ENCODE peak calls at places on chromosomes 11 and 22, in four cellular contexts. K is ovary, G is neural progenitor cell, T is fibroblast of the aortic adventitia. O is an unnamed sample.

GRCh38 chr11:77082838-77083552 is 16.2 kb downstream of the CAPN5 start:
- DNase-seq in K (peak), G (no peak), T (peak), O (peak)

GRCh38 chr22:21660904-21661303 is 4.9 kb upstream of the PPIL2 start:
- DNase-seq in K (no peak), G (no peak), T (no peak), O (no peak)

GRCh38 chr11:99069831-99070444 is 49.2 kb downstream of the CNTN5 start:
- DNase-seq in K (no peak), G (peak), T (no peak), O (peak)

GRCh38 chr11:10314199-10315072 is 9.6 kb downstream of the ADM start:
- DNase-seq in K (no peak), G (peak), T (peak), O (peak)

GRCh38 chr11:2378527-2379210 is 1.6 kb downstream of the CD81 start:
- DNase-seq in K (peak), G (peak), T (peak), O (peak)

GRCh38 chr11:71283960-71284359 is 31.6 kb upstream of the SHANK2 start:
- DNase-seq in K (no peak), G (no peak), T (no peak), O (no peak)

GRCh38 chr11:1820463-1821325 is 14.1 kb upstream of the SYT8 start:
- DNase-seq in K (no peak), G (no peak), T (peak), O (no peak)

GRCh38 chr11:30172872-30173271 is 57.9 kb upstream of the FSHB start:
- DNase-seq in K (no peak), G (peak), T (no peak), O (no peak)

GRCh38 chr11:120073196-120073595 is 64.7 kb downstream of the TRIM29 start:
- DNase-seq in K (no peak), G (no peak), T (no peak), O (no peak)

GRCh38 chr11:130022799-130023198 is 20.2 kb upstream of the PRDM10 start:
- DNase-seq in K (no peak), G (no peak), T (no peak), O (no peak)

GRCh38 chr22:35617137-35617755 is at the start of gene MB:
- DNase-seq in K (no peak), G (no peak), T (no peak), O (no peak)

GRCh38 chr11:86288776-86289507 is 13.1 kb upstream of the HIKESHI start:
- DNase-seq in K (no peak), G (no peak), T (no peak), O (no peak)

GRCh38 chr11:78332174-78332866 is 85.3 kb downstream of the GAB2 start:
- DNase-seq in K (no peak), G (no peak), T (peak), O (no peak)

GRCh38 chr11:28146123-28146751 is 38.0 kb downstream of the METTL15 start:
- DNase-seq in K (no peak), G (peak), T (peak), O (peak)

GRCh38 chr22:25382762-25383161 is 163.3 kb downstream of the CRYBB2 start:
- DNase-seq in K (no peak), G (no peak), T (no peak), O (no peak)

GRCh38 chr11:128316541-128317206 is 270.7 kb downstream of the ETS1 start:
- DNase-seq in K (no peak), G (no peak), T (no peak), O (no peak)

GRCh38 chr11:38411149-38411548 is 1813.1 kb upstream of the RAG2 start:
- DNase-seq in K (no peak), G (no peak), T (no peak), O (no peak)

GRCh38 chr11:76147106-76147735 is 59.1 kb downstream of the WNT11 start:
- DNase-seq in K (no peak), G (no peak), T (no peak), O (no peak)

GRCh38 chr11:74138572-74138971 is 32.2 kb downstream of the C2CD3 start:
- DNase-seq in K (no peak), G (no peak), T (peak), O (peak)

GRCh38 chr22:48545976-48546375 is 1281.7 kb downstream of the BRD1 start:
- DNase-seq in K (no peak), G (no peak), T (no peak), O (no peak)

GRCh38 chr11:131025421-131026126 is 109.3 kb upstream of the SNX19 start:
- DNase-seq in K (no peak), G (no peak), T (no peak), O (no peak)

GRCh38 chr11:14783788-14784187 is 108.2 kb downstream of the CYP2R1 start:
- DNase-seq in K (no peak), G (no peak), T (no peak), O (no peak)

GRCh38 chr22:32249231-32249630 is 5.9 kb downstream of the SLC5A4 start:
- DNase-seq in K (no peak), G (no peak), T (no peak), O (no peak)

GRCh38 chr11:90229791-90230190 is 6.9 kb upstream of the CHORDC1 start:
- DNase-seq in K (no peak), G (no peak), T (no peak), O (peak)

GRCh38 chr11:61919841-61920631 is 2.7 kb upstream of the RAB3IL1 start:
- DNase-seq in K (peak), G (no peak), T (no peak), O (no peak)

GRCh38 chr11:70542811-70543210 is 144.5 kb downstream of the CTTN start:
- DNase-seq in K (no peak), G (no peak), T (no peak), O (no peak)

GRCh38 chr11:1507381-1508140 is 21.0 kb upstream of the MOB2 start:
- DNase-seq in K (peak), G (no peak), T (no peak), O (no peak)

GRCh38 chr22:50192056-50192824 is 6.5 kb downstream of the TRABD start:
- DNase-seq in K (no peak), G (no peak), T (no peak), O (peak)

GRCh38 chr11:108241370-108242037 is 18.6 kb downstream of the ATM start:
- DNase-seq in K (no peak), G (no peak), T (no peak), O (no peak)

GRCh38 chr11:844693-845644 is 2.3 kb downstream of the TSPAN4 start:
- DNase-seq in K (peak), G (peak), T (peak), O (peak)

GRCh38 chr11:35615911-35616900 is 2.1 kb upstream of the FJX1 start:
- DNase-seq in K (no peak), G (peak), T (peak), O (peak)

GRCh38 chr11:94154095-94154856 is 25.6 kb downstream of the PANX1 start:
- DNase-seq in K (no peak), G (no peak), T (no peak), O (peak)

GRCh38 chr22:36191106-36191836 is 10.3 kb downstream of the APOL4 start:
- DNase-seq in K (peak), G (no peak), T (peak), O (peak)

GRCh38 chr11:128318856-128319474 is 268.4 kb downstream of the ETS1 start:
- DNase-seq in K (no peak), G (no peak), T (no peak), O (no peak)

GRCh38 chr11:128701086-128701485 is 7.2 kb downstream of the FLI1 start:
- DNase-seq in K (no peak), G (no peak), T (peak), O (peak)

GRCh38 chr11:109071712-109072524 is 350.1 kb upstream of the C11orf87 start:
- DNase-seq in K (no peak), G (no peak), T (peak), O (peak)

GRCh38 chr11:75246673-75247350 is 6.2 kb downstream of the TPBGL start:
- DNase-seq in K (no peak), G (no peak), T (no peak), O (no peak)

GRCh38 chr22:20126284-20127029 is 5.1 kb upstream of the ZDHHC8 start:
- DNase-seq in K (no peak), G (no peak), T (no peak), O (no peak)

GRCh38 chr11:115132829-115133228 is 371.4 kb downstream of the CADM1 start:
- DNase-seq in K (no peak), G (no peak), T (no peak), O (no peak)
- TF ChIP-seq CTCF in K (no peak), G (peak), T (no peak), O (no peak)

GRCh38 chr22:37768273-37768672 is 39.5 kb upstream of the GCAT start:
- DNase-seq in K (no peak), G (no peak), T (no peak), O (no peak)
- TF ChIP-seq CTCF in K (no peak), G (peak), T (peak), O (peak)

GRCh38 chr11:106087815-106088435 is 10.5 kb downstream of the AASDHPPT start:
- DNase-seq in K (peak), G (peak), T (peak), O (peak)
- TF ChIP-seq CTCF in K (peak), G (peak), T (peak), O (peak)

GRCh38 chr11:33608386-33608785 is 92.2 kb downstream of the C11orf91 start:
- DNase-seq in K (no peak), G (no peak), T (no peak), O (no peak)
- TF ChIP-seq CTCF in K (no peak), G (no peak), T (no peak), O (no peak)